ENCODE peak calls at places on chromosome 1, in five cellular contexts. P, J, L, U and I are unnamed samples.
A peak's percentile ranks its signal among the peaks of the same experiment; 100 is the strongest.

GRCh38 chr1:226987179-226987536 is 47.1 kb downstream of the COQ8A start:
- DNase-seq in U (no peak), P (no peak), L (no peak), J (no peak), I (no peak)

GRCh38 chr1:42935313-42935624 is 23.4 kb downstream of the SLC2A1 start:
- DNase-seq in L (no peak), U (no peak), P (no peak), J (no peak), I (no peak)

GRCh38 chr1:203368624-203369451 is 17.9 kb upstream of the FMOD start:
- DNase-seq in U (no peak), J (peak; percentile 28), P (peak; percentile 42), L (no peak), I (no peak)

GRCh38 chr1:23524716-23525401 is 6.2 kb downstream of the E2F2 start:
- DNase-seq in U (no peak), L (peak; percentile 85), P (no peak), J (peak; percentile 81), I (no peak)

GRCh38 chr1:119635801-119636390 is 12.2 kb downstream of the ZNF697 start:
- DNase-seq in J (no peak), L (no peak), U (no peak), P (peak; percentile 78), I (no peak)

GRCh38 chr1:229199892-229200291 is 71.0 kb upstream of the RAB4A start:
- DNase-seq in U (no peak), J (no peak), L (no peak), P (no peak), I (no peak)

GRCh38 chr1:209743145-209743482 is 12.7 kb upstream of the TRAF3IP3 start:
- DNase-seq in J (peak; percentile 43), U (no peak), P (peak; percentile 75), L (no peak), I (no peak)

GRCh38 chr1:153699768-153700167 is 21.3 kb downstream of the NPR1 start:
- DNase-seq in J (no peak), L (no peak), U (no peak), P (no peak), I (no peak)

GRCh38 chr1:169018751-169019150 is 87.7 kb upstream of the ATP1B1 start:
- DNase-seq in U (no peak), P (no peak), L (no peak), J (no peak), I (no peak)

GRCh38 chr1:27001570-27002360 is 8.3 kb downstream of the TRNP1 start:
- DNase-seq in J (no peak), U (no peak), L (no peak), P (peak; percentile 88), I (peak; percentile 44)

GRCh38 chr1:12518956-12519707 is 98.9 kb downstream of the DHRS3 start:
- DNase-seq in J (no peak), U (no peak), P (no peak), L (no peak), I (peak; percentile 39)

GRCh38 chr1:165943198-165943597 is 115.8 kb downstream of the UCK2 start:
- DNase-seq in J (no peak), P (no peak), U (no peak), L (no peak), I (no peak)

GRCh38 chr1:20767271-20767670 is 19.8 kb downstream of the HP1BP3 start:
- DNase-seq in U (no peak), J (no peak), P (no peak), L (no peak), I (no peak)

GRCh38 chr1:14841456-14841855 is 243.0 kb downstream of the KAZN start:
- DNase-seq in U (no peak), P (no peak), L (no peak), J (no peak), I (no peak)

GRCh38 chr1:19759740-19760089 is 40.0 kb downstream of the TMCO4 start:
- DNase-seq in U (no peak), L (no peak), J (no peak), P (peak; percentile 79), I (no peak)

GRCh38 chr1:40184193-40184592 is 23.0 kb downstream of the RLF start:
- DNase-seq in J (no peak), L (no peak), U (no peak), P (no peak), I (no peak)

GRCh38 chr1:147722114-147722513 is 38.3 kb downstream of the GJA5 start:
- DNase-seq in J (no peak), P (no peak), U (no peak), L (no peak), I (peak; percentile 20)

GRCh38 chr1:181479137-181479745 is 4.1 kb upstream of the CACNA1E start:
- DNase-seq in P (peak; percentile 53), L (peak; percentile 33), U (no peak), J (peak; percentile 62), I (peak; percentile 50)

GRCh38 chr1:155983191-155984023 is 5.1 kb upstream of the ARHGEF2 start:
- DNase-seq in L (no peak), J (peak; percentile 60), U (no peak), P (peak; percentile 100), I (no peak)

GRCh38 chr1:85224734-85225623 is 24.2 kb upstream of the SYDE2 start:
- DNase-seq in L (peak; percentile 83), J (peak; percentile 50), U (no peak), P (no peak), I (no peak)

GRCh38 chr1:52955129-52955970 is 28.3 kb downstream of the SCP2 start:
- DNase-seq in L (no peak), P (peak; percentile 47), U (no peak), J (no peak), I (no peak)

GRCh38 chr1:245046764-245047163 is 108.0 kb upstream of the KIF26B start:
- DNase-seq in L (no peak), U (no peak), P (no peak), J (peak; percentile 70), I (no peak)

GRCh38 chr1:226643167-226643566 is 94.6 kb downstream of the STUM start:
- DNase-seq in U (no peak), L (no peak), P (peak; percentile 80), J (no peak), I (no peak)

GRCh38 chr1:14487671-14488070 is 110.8 kb upstream of the KAZN start:
- DNase-seq in J (no peak), L (no peak), P (no peak), U (no peak), I (no peak)